ENCODE peak calls at places on chromosomes 2 and 18, in nine cellular contexts. M is GM23248, Z is A673, V is right cardiac atrium, S is kidney epithelial cell, Q is small intestine, X is colonic mucosa, O is psoas muscle, H is cardiac muscle cell. B is an unnamed sample.

GRCh38 chr2:147177449-147177848 is 667.4 kb upstream of the ACVR2A start:
- DNase-seq in M (peak; percentile 69), Z (no peak), V (no peak), S (no peak), Q (peak; percentile 83), X (no peak), O (no peak), H (no peak), B (no peak)

GRCh38 chr2:218607436-218608115 is at the start of gene PLCD4:
- DNase-seq in M (peak; percentile 86), Z (no peak), V (peak; percentile 44), S (peak; percentile 35), Q (no peak), X (peak; percentile 21), O (peak; percentile 38), H (peak; percentile 24), B (peak; percentile 15)

GRCh38 chr2:176147790-176148496 is 3.4 kb upstream of the HOXD4 start:
- DNase-seq in M (no peak), Z (no peak), V (no peak), S (no peak), Q (no peak), X (no peak), O (no peak), H (no peak), B (no peak)

GRCh38 chr2:28045676-28046351 is 155.3 kb downstream of the BABAM2 start:
- DNase-seq in M (peak; percentile 28), Z (no peak), V (no peak), S (no peak), Q (no peak), X (no peak), O (no peak), H (no peak), B (no peak)

GRCh38 chr18:75854174-75854573 is 426.7 kb upstream of the SMIM21 start:
- DNase-seq in M (no peak), Z (peak; percentile 2), V (no peak), S (no peak), Q (no peak), X (no peak), O (no peak), H (no peak), B (no peak)

GRCh38 chr2:232505805-232506360 is 14.3 kb upstream of the PRSS56 start:
- DNase-seq in M (no peak), Z (no peak), V (peak; percentile 9), S (no peak), Q (no peak), X (no peak), O (no peak), H (no peak), B (no peak)

GRCh38 chr18:24000613-24001490 is 13.7 kb upstream of the TTC39C start:
- DNase-seq in M (no peak), Z (no peak), V (no peak), S (no peak), Q (no peak), X (no peak), O (no peak), H (no peak), B (no peak)

GRCh38 chr2:241225545-241225944 is 37.1 kb downstream of the ANO7 start:
- DNase-seq in M (no peak), Z (no peak), V (peak; percentile 45), S (no peak), Q (no peak), X (no peak), O (peak; percentile 10), H (no peak), B (no peak)

GRCh38 chr2:68828887-68829708 is 42.1 kb downstream of the BMP10 start:
- DNase-seq in M (peak; percentile 90), Z (peak; percentile 99), V (peak; percentile 99), S (peak; percentile 80), Q (peak; percentile 87), X (peak; percentile 97), O (peak; percentile 94), H (peak; percentile 73), B (peak; percentile 96)

GRCh38 chr2:44713170-44713569 is 228.3 kb upstream of the SIX3 start:
- DNase-seq in M (no peak), Z (no peak), V (no peak), S (no peak), Q (no peak), X (no peak), O (no peak), H (no peak), B (no peak)

GRCh38 chr18:59220164-59220783 is 316 bp downstream of the GRP start:
- DNase-seq in M (peak; percentile 27), Z (no peak), V (no peak), S (no peak), Q (no peak), X (no peak), O (no peak), H (peak; percentile 41), B (no peak)

GRCh38 chr2:46451131-46451711 is 28.1 kb upstream of the TMEM247 start:
- DNase-seq in M (peak; percentile 90), Z (no peak), V (peak; percentile 62), S (no peak), Q (no peak), X (no peak), O (peak; percentile 46), H (no peak), B (no peak)

GRCh38 chr2:31038385-31038784 is 99.9 kb downstream of the GALNT14 start:
- DNase-seq in M (peak; percentile 7), Z (peak; percentile 32), V (no peak), S (no peak), Q (no peak), X (no peak), O (no peak), H (no peak), B (no peak)

GRCh38 chr2:216574046-216574445 is 59.2 kb upstream of the IGFBP2 start:
- DNase-seq in M (peak; percentile 88), Z (peak; percentile 86), V (no peak), S (no peak), Q (no peak), X (no peak), O (no peak), H (no peak), B (no peak)

DNA sequence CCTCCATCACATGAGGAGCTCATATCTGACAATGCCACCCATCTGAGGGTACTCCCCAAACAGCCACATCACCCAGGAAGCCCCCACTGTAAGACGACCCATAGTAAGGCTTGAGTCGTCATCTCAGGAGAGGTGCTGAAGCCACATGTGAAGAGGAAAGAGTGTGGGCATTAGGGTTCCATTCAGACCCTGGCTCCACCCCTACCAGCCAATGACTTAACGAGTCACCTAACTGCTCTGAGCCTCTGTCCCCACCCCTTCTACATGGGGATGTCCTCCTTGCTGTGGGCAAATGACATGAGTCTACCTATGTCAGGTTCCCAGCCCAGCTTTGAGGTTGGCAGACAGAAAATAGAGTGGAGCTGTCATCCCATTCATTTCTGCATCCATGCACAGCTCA is 46.3 kb downstream of the C1QL2 start:
- DNase-seq in M (no peak), Z (no peak), V (no peak), S (no peak), Q (no peak), X (no peak), O (no peak), H (no peak), B (no peak)
- H3K27me3 ChIP-seq in M (peaks cover 12% of the 10 kb centered on the region), Z (peaks cover 11% of the 10 kb centered on the region), V (no peaks in the 10 kb centered on the region), S (no peaks in the 10 kb centered on the region), Q (no peaks in the 10 kb centered on the region), X (no peaks in the 10 kb centered on the region), O (no peaks in the 10 kb centered on the region), H (peaks cover 14% of the 10 kb centered on the region), B (peaks cover 47% of the 10 kb centered on the region)

GRCh38 chr2:201947287-201947686 is 86.4 kb upstream of the FZD7 start:
- DNase-seq in M (no peak), Z (no peak), V (no peak), S (no peak), Q (no peak), X (no peak), O (no peak), H (no peak), B (no peak)
- H3K27me3 ChIP-seq in M (no peaks in the 10 kb centered on the region), Z (peaks cover 8% of the 10 kb centered on the region), V (peaks cover under 1% of the 10 kb centered on the region), S (no peaks in the 10 kb centered on the region), Q (no peaks in the 10 kb centered on the region), X (no peaks in the 10 kb centered on the region), O (no peaks in the 10 kb centered on the region), H (peaks cover 92% of the 10 kb centered on the region), B (no peaks in the 10 kb centered on the region)

DNA sequence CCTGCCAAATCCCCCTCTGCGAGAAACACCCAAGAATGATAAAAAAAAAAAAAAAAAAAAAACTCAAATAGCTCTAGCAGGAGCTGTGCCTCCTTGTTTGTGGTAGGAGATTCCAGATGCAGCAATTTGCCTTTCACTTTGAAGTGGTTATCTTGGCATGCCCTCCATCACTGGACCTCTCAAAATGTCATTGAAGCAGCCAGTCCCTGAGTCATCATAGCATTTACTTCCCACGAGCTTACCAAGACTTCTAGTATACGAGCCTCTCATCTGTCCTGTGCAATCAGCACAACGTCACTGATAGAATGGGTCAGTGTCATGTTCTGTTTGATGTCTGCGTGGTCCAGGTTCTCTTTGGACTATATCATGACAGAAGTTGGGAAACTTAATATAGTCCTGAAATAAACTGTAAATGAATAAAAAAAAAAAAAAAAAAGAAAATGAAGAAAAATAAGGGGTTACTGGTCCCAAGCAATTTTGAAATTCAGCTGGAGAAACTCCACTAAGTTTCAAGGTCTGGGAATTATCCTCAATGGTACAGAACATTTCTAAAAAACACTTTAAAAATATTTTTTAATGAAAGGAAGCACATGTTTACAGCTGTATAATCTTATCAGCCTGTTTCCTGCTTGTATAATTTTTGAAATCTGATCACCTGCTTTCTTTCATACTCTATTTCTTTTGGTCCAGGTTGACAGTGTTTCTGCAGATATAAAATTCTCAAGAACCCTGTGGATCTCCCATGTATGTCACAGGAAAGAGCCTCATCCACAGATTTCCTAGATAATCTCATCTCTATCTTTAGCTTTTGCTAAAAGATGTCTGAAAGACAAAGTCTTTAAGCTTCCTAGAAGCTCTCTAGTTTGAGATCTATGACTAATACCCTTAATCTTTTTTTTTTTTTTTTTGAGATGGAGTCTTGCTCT is 74.1 kb upstream of the EHBP1 start:
- DNase-seq in M (no peak), Z (no peak), V (no peak), S (no peak), Q (no peak), X (no peak), O (no peak), H (no peak), B (no peak)
- H3K27me3 ChIP-seq in M (no peaks in the 10 kb centered on the region), Z (no peaks in the 10 kb centered on the region), V (no peaks in the 10 kb centered on the region), S (no peaks in the 10 kb centered on the region), Q (no peaks in the 10 kb centered on the region), X (no peaks in the 10 kb centered on the region), O (peaks cover 1% of the 10 kb centered on the region), H (no peaks in the 10 kb centered on the region), B (no peaks in the 10 kb centered on the region)

GRCh38 chr2:64860936-64861335 is 128.3 kb upstream of the SLC1A4 start:
- DNase-seq in M (no peak), Z (no peak), V (no peak), S (no peak), Q (no peak), X (no peak), O (no peak), H (no peak), B (no peak)

GRCh38 chr2:64859208-64860161 is 129.7 kb upstream of the SLC1A4 start:
- DNase-seq in M (peak; percentile 97), Z (peak; percentile 85), V (peak; percentile 96), S (no peak), Q (peak; percentile 95), X (peak; percentile 96), O (peak; percentile 92), H (peak; percentile 89), B (peak; percentile 89)

GRCh38 chr2:64861338-64862000 is 127.7 kb upstream of the SLC1A4 start:
- DNase-seq in M (no peak), Z (no peak), V (no peak), S (no peak), Q (no peak), X (no peak), O (no peak), H (no peak), B (no peak)

GRCh38 chr2:64862001-64862397 is 127.2 kb upstream of the SLC1A4 start:
- DNase-seq in M (no peak), Z (no peak), V (no peak), S (no peak), Q (no peak), X (no peak), O (no peak), H (no peak), B (no peak)

GRCh38 chr2:64860321-64860751 is 128.9 kb upstream of the SLC1A4 start:
- DNase-seq in M (no peak), Z (no peak), V (peak; percentile 56), S (no peak), Q (no peak), X (no peak), O (no peak), H (no peak), B (peak; percentile 12)
- H3K27me3 ChIP-seq in M (no peaks in the 10 kb centered on the region), Z (no peaks in the 10 kb centered on the region), V (no peaks in the 10 kb centered on the region), S (no peaks in the 10 kb centered on the region), Q (no peaks in the 10 kb centered on the region), X (no peaks in the 10 kb centered on the region), O (no peaks in the 10 kb centered on the region), H (no peaks in the 10 kb centered on the region), B (no peaks in the 10 kb centered on the region)

B was measured in heart right ventricle.